ENCODE peak calls at places on chromosomes 2 and 18, in seven cellular contexts. H is lower leg skin; K is kidney glomerular epithelial cell; W is adrenal gland; V is naive thymus-derived CD4-positive, alpha-beta T cell; T is SW480; L is PC-3. X is an unnamed sample.
A peak's percentile ranks its signal among the peaks of the same experiment; 100 is the strongest.

GRCh38 chr2:157257312-157258252 is at the start of gene GALNT5:
- DNase-seq in K (peak; percentile 33), L (no peak), W (peak; percentile 20), T (peak; percentile 2), H (no peak), V (no peak), X (peak; percentile 86)

GRCh38 chr2:30641765-30642341 is 165.4 kb downstream of the CAPN13 start:
- DNase-seq in K (no peak), T (no peak), L (no peak), V (no peak), H (no peak), W (no peak), X (no peak)

GRCh38 chr18:11553098-11553940 is 56.1 kb upstream of the SLC35G4 start:
- DNase-seq in K (peak; percentile 47), V (peak; percentile 34), W (peak; percentile 55), L (peak; percentile 78), H (no peak), T (peak; percentile 77), X (peak; percentile 85)

GRCh38 chr2:27081984-27082772 is 3.8 kb downstream of the EMILIN1 start:
- DNase-seq in V (no peak), K (no peak), L (no peak), H (no peak), W (no peak), T (no peak), X (no peak)

GRCh38 chr2:237434916-237435315 is 21.0 kb upstream of the COL6A3 start:
- DNase-seq in L (peak; percentile 72), H (no peak), V (peak; percentile 77), K (peak; percentile 50), W (no peak), T (peak; percentile 72), X (peak; percentile 97)

GRCh38 chr2:27379840-27380625 is 501 bp downstream of the ZNF513 start:
- DNase-seq in W (peak; percentile 84), L (peak; percentile 38), H (peak; percentile 94), T (peak; percentile 54), V (peak; percentile 27), K (no peak), X (peak; percentile 71)

GRCh38 chr2:204538179-204539009 is 6.9 kb upstream of the PARD3B start:
- DNase-seq in K (peak; percentile 52), H (no peak), L (peak; percentile 19), T (no peak), W (peak; percentile 24), V (no peak), X (peak; percentile 45)

GRCh38 chr2:134228493-134228903 is 25.4 kb upstream of the MGAT5 start:
- DNase-seq in W (no peak), V (no peak), K (no peak), L (peak; percentile 17), T (peak; percentile 14), H (no peak), X (no peak)

GRCh38 chr2:44799105-44799504 is 142.4 kb upstream of the SIX3 start:
- DNase-seq in K (no peak), T (no peak), W (no peak), V (no peak), H (no peak), L (no peak), X (no peak)

GRCh38 chr18:67938691-67939090 is 422.2 kb upstream of the DSEL start:
- DNase-seq in L (peak; percentile 15), W (no peak), K (no peak), H (no peak), V (no peak), T (no peak), X (no peak)

GRCh38 chr2:3533836-3534235 is 14.5 kb upstream of the ADI1 start:
- DNase-seq in V (no peak), W (no peak), L (no peak), H (no peak), T (no peak), K (no peak), X (no peak)

GRCh38 chr2:164910091-164910899 is 45.0 kb downstream of the SLC38A11 start:
- DNase-seq in L (peak; percentile 64), H (no peak), K (peak; percentile 26), V (peak; percentile 11), W (peak; percentile 54), T (no peak), X (peak; percentile 38)

GRCh38 chr2:8633186-8633734 is 48.6 kb upstream of the ID2 start:
- DNase-seq in T (peak; percentile 37), W (no peak), K (no peak), L (no peak), V (no peak), H (no peak), X (no peak)

X was measured in left kidney.